ENCODE peak calls at places on chromosome 10, in nine cellular contexts. K is ELF-1, E is amniotic stem cell, C is OCI-M1, U is SW480, I is RPMI8226, P is midbrain, O is fibroblast of mammary gland, D is NCI-H2081 treated with DMSO at 0.1 percent for 48 hours. A is an unnamed sample.

GRCh38 chr10:72126184-72126871 is 38.0 kb upstream of the SPOCK2 start:
- DNase-seq in K (peak), E (no peak), C (peak), U (peak), I (peak), P (no peak), O (peak), D (no peak), A (peak)

GRCh38 chr10:110074986-110075664 is 67.3 kb downstream of the ADD3 start:
- DNase-seq in K (no peak), E (peak), C (no peak), U (no peak), I (no peak), P (no peak), O (peak), D (no peak), A (peak)

GRCh38 chr10:116765549-116766162 is 23.3 kb upstream of the HSPA12A start:
- DNase-seq in K (no peak), E (no peak), C (peak), U (no peak), I (peak), P (peak), O (peak), D (no peak), A (no peak)

GRCh38 chr10:77713506-77714280 is 76.1 kb upstream of the KCNMA1 start:
- DNase-seq in K (no peak), E (no peak), C (no peak), U (no peak), I (no peak), P (no peak), O (peak), D (no peak), A (no peak)

GRCh38 chr10:75707080-75707840 is 275.8 kb downstream of the LRMDA start:
- DNase-seq in K (peak), E (no peak), C (no peak), U (no peak), I (no peak), P (no peak), O (no peak), D (no peak), A (no peak)

GRCh38 chr10:132387723-132388210 is 9.2 kb upstream of the PWWP2B start:
- DNase-seq in K (peak), E (no peak), C (peak), U (no peak), I (peak), P (peak), O (peak), D (no peak), A (peak)

GRCh38 chr10:62735464-62736188 is 68.9 kb upstream of the ADO start:
- DNase-seq in K (no peak), E (no peak), C (peak), U (peak), I (no peak), P (no peak), O (peak), D (no peak), A (no peak)

GRCh38 chr10:283916-284356 is 148.7 kb downstream of the ZMYND11 start:
- DNase-seq in K (no peak), E (no peak), C (no peak), U (no peak), I (no peak), P (no peak), O (no peak), D (no peak), A (no peak)

GRCh38 chr10:133225707-133226191 is 4.3 kb upstream of the UTF1 start:
- DNase-seq in K (no peak), E (no peak), C (peak), U (no peak), I (no peak), P (peak), O (no peak), D (no peak), A (no peak)

GRCh38 chr10:132685121-132685891 is 100.6 kb downstream of the NKX6-2 start:
- DNase-seq in K (peak), E (no peak), C (peak), U (peak), I (no peak), P (peak), O (peak), D (no peak), A (peak)

GRCh38 chr10:82378146-82378545 is 503.2 kb downstream of the NRG3 start:
- DNase-seq in K (no peak), E (no peak), C (no peak), U (no peak), I (peak), P (no peak), O (peak), D (no peak), A (no peak)

GRCh38 chr10:132865851-132866600 is 76.3 kb downstream of the CFAP46 start:
- DNase-seq in K (no peak), E (no peak), C (no peak), U (no peak), I (no peak), P (no peak), O (no peak), D (no peak), A (no peak)

GRCh38 chr10:14751576-14752330 is 22.9 kb downstream of the FAM107B start:
- DNase-seq in K (peak), E (no peak), C (no peak), U (no peak), I (no peak), P (peak), O (peak), D (no peak), A (no peak)

GRCh38 chr10:129971381-129972144 is 7.5 kb upstream of the EBF3 start:
- DNase-seq in K (peak), E (no peak), C (no peak), U (peak), I (peak), P (no peak), O (peak), D (no peak), A (peak)

GRCh38 chr10:24495666-24496065 is 228.0 kb downstream of the ARHGAP21 start:
- DNase-seq in K (no peak), E (no peak), C (no peak), U (no peak), I (no peak), P (no peak), O (no peak), D (no peak), A (no peak)

GRCh38 chr10:29105516-29106215 is 183.2 kb upstream of the LYZL1 start:
- DNase-seq in K (peak), E (peak), C (no peak), U (peak), I (no peak), P (no peak), O (no peak), D (no peak), A (no peak)

GRCh38 chr10:67606572-67606971 is 89.4 kb downstream of the CTNNA3 start:
- DNase-seq in K (peak), E (peak), C (no peak), U (no peak), I (no peak), P (no peak), O (peak), D (no peak), A (no peak)

GRCh38 chr10:32940321-32941264 is 17.4 kb downstream of the ITGB1 start:
- DNase-seq in K (no peak), E (no peak), C (no peak), U (no peak), I (no peak), P (no peak), O (no peak), D (no peak), A (no peak)

GRCh38 chr10:112845145-112845544 is 104.9 kb upstream of the TCF7L2 start:
- DNase-seq in K (no peak), E (no peak), C (no peak), U (no peak), I (no peak), P (no peak), O (no peak), D (no peak), A (no peak)